ENCODE peak calls at places on chromosomes 16 and 17, in seven cellular contexts. X is activated B cell treated with CpG ODN at 0.5 μM for 24 hours, V is neural progenitor cell, E is choroid plexus epithelial cell, R is colonic mucosa, D is astrocyte of the spinal cord, A is ascending aorta. H is an unnamed sample.

GRCh38 chr17:40559954-40560591 is 5.2 kb downstream of the CCR7 start:
- DNase-seq in R (peak), X (peak), D (peak), V (peak), E (peak), A (peak), H (peak)

GRCh38 chr16:84489141-84489540 is 15.3 kb downstream of the MEAK7 start:
- DNase-seq in R (peak), D (no peak), E (no peak), X (no peak), A (no peak), V (no peak), H (no peak)

GRCh38 chr17:75398279-75398678 is 7.2 kb downstream of the GRB2 start:
- DNase-seq in E (no peak), X (no peak), A (no peak), R (no peak), V (no peak), D (no peak), H (no peak)

GRCh38 chr17:75605790-75606189 is 18.2 kb downstream of the MYO15B start:
- DNase-seq in A (no peak), V (no peak), X (no peak), D (no peak), E (no peak), R (no peak), H (peak)

GRCh38 chr16:89303604-89304003 is 86.1 kb downstream of the ZNF778 start:
- DNase-seq in V (no peak), R (no peak), E (no peak), A (no peak), X (no peak), D (no peak), H (no peak)

GRCh38 chr16:81444448-81445121 is at the start of gene CMIP:
- DNase-seq in R (peak), V (peak), E (peak), A (peak), D (peak), X (peak), H (peak)

GRCh38 chr17:8162997-8163977 is 539 bp upstream of the VAMP2 start:
- DNase-seq in A (no peak), D (no peak), X (no peak), E (no peak), V (peak), R (peak), H (peak)

GRCh38 chr16:51402785-51403184 is 251.7 kb upstream of the SALL1 start:
- DNase-seq in D (no peak), V (no peak), R (no peak), A (no peak), X (no peak), E (peak), H (no peak)

GRCh38 chr17:28145348-28145747 is 102.9 kb downstream of the NLK start:
- DNase-seq in R (no peak), E (peak), A (no peak), V (no peak), X (no peak), D (peak), H (no peak)

GRCh38 chr16:80527297-80527696 is 13.5 kb upstream of the DYNLRB2 start:
- DNase-seq in R (peak), D (peak), X (no peak), A (no peak), V (peak), E (peak), H (peak)

GRCh38 chr17:82933911-82934310 is 94.1 kb upstream of the ZNF750 start:
- DNase-seq in D (no peak), V (no peak), E (peak), R (no peak), A (peak), X (peak), H (no peak)
- TF ChIP-seq CTCF in D (peak), V (no peak), E (peak), R (no peak), A (no peak), X (no peak), H (no peak)

GRCh38 chr16:6611535-6611934 is 721.1 kb upstream of the RBFOX1 start:
- DNase-seq in E (no peak), A (no peak), V (peak), R (no peak), D (no peak), X (no peak), H (no peak)
- TF ChIP-seq CTCF in E (no peak), A (no peak), V (peak), R (no peak), D (no peak), X (no peak), H (no peak)

GRCh38 chr16:56343661-56344517 is 81.5 kb downstream of the AMFR start:
- DNase-seq in X (no peak), R (no peak), D (no peak), V (no peak), E (no peak), A (no peak), H (no peak)

GRCh38 chr16:56339431-56340195 is 85.7 kb downstream of the AMFR start:
- DNase-seq in A (no peak), E (no peak), D (no peak), R (no peak), V (no peak), X (no peak), H (no peak)

GRCh38 chr16:56340416-56340815 is 84.9 kb downstream of the AMFR start:
- DNase-seq in E (no peak), A (no peak), V (no peak), X (no peak), D (no peak), R (no peak), H (no peak)

GRCh38 chr16:56340864-56341365 is 84.4 kb downstream of the AMFR start:
- DNase-seq in E (no peak), R (no peak), X (no peak), A (no peak), V (no peak), D (no peak), H (no peak)

DNA sequence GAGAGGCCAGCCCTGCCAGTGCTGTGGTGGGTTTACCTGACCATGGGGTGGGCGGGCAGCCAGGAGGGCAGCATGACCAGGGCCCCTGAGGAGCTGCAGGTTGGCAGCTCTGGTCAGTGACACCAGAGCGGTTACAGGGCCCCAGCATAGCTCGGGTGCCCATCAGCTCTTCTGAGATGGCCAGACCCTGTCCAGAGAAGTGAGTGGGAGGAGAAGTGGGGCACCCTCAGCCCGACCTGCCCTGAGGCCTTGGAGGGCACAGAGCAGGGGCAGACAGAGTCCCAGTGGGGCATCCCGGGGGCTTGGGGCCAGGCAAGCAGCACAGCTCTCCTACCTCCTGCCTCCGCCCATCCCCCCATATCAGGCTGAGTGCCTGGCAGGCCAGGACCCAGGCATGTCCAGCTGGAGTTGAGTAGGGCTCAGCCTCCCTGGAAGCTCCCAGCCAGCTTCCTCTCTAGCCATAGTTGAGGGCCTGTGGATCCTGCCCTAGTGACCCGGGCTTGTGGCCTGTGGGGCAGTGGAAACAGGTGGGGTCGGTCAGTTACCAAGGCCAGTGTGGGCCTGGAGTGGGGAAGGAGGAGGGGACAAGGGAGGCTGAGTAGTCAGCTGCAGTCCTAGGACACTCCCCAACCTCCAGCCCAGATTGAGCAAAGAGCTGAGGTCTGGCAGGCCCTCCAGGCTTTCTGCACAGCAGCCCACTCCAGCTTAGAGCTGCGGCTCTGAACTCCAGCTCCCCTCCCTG is 83.5 kb downstream of the AMFR start:
- DNase-seq in X (no peak), A (no peak), V (no peak), R (no peak), E (peak), D (no peak), H (no peak)
- TF ChIP-seq CTCF in X (no peak), A (no peak), V (no peak), R (no peak), E (no peak), D (no peak), H (no peak)

DNA sequence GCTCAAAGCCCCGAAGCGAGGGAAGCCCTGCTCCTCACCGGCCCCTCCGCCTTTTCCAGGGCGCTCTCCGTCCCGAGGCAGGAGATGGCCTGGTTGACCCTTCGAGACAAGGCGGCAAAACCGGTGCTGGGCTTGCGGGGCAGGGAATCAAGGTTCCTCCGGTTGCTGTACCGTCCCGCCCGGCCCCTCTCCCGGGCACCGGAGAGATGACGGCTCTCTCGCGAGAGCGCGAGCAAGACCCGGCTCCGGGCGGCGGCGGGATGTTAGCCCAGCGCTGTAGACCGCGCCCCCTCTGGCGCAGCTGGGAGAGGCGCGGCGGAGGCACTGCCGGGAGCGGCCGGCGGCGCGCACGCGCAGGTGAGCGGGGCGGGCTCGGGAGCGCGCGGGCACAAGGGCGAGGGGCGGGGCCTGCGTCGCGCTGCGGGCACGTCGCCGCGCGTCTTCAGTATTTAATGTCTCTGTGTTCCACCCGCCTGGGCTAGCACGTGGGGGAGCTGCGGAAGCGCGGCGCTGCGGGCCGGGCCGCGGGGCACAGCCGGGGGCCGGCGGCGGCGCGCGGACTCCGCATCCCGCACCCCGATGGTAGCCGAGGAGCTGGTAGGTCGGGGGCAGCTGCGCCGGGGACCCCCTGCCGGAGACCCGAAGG is at the start of gene AKAP1:
- DNase-seq in E (peak), V (peak), R (peak), X (peak), D (peak), A (peak), H (peak)
- TF ChIP-seq CTCF in E (no peak), V (peak), R (no peak), X (no peak), D (no peak), A (peak), H (no peak)

GRCh38 chr16:183005-183404 is 2.7 kb downstream of the HBQ1 start:
- DNase-seq in R (no peak), D (no peak), A (no peak), V (no peak), X (no peak), E (no peak), H (no peak)

GRCh38 chr16:180101-180920 is at the start of gene HBQ1:
- DNase-seq in V (peak), D (peak), X (peak), E (peak), A (no peak), R (no peak), H (peak)

GRCh38 chr16:179431-179830 is 828 bp upstream of the HBQ1 start:
- DNase-seq in X (no peak), A (no peak), E (no peak), D (no peak), R (no peak), V (no peak), H (no peak)

GRCh38 chr16:180921-181667 is 835 bp downstream of the HBQ1 start:
- DNase-seq in E (peak), D (peak), R (peak), V (peak), A (peak), X (peak), H (peak)

DNA sequence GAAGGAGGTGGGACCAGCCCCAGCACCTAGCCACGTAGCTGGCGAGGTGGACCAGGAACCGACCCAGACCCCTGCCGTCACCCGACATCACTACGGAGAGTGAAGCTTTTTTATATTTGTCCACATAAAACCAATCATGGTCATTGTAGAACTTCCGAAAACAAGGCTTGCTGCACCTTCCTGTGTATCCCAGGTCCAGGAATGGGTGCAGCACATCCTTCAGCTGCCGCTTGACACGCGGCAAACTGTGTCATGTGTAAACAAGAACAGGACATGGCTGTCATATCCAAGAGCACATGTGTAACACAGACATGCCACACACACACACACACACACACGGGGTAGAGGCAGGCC is 1.4 kb downstream of the HBQ1 start:
- DNase-seq in D (peak), X (no peak), V (no peak), A (no peak), E (peak), R (no peak), H (no peak)
- TF ChIP-seq CTCF in D (no peak), X (no peak), V (peak), A (no peak), E (no peak), R (peak), H (no peak)

GRCh38 chr16:72198021-72198420 is 26.1 kb upstream of the PMFBP1 start:
- DNase-seq in A (no peak), R (no peak), E (peak), D (peak), X (no peak), V (no peak), H (no peak)

GRCh38 chr16:72198641-72199250 is 26.8 kb upstream of the PMFBP1 start:
- DNase-seq in V (no peak), R (no peak), E (no peak), D (no peak), X (no peak), A (no peak), H (no peak)

GRCh38 chr16:72191551-72191950 is 19.6 kb upstream of the PMFBP1 start:
- DNase-seq in V (no peak), D (no peak), E (peak), X (no peak), A (no peak), R (no peak), H (no peak)

GRCh38 chr16:72197556-72197955 is 25.6 kb upstream of the PMFBP1 start:
- DNase-seq in V (no peak), X (no peak), R (no peak), E (peak), D (no peak), A (no peak), H (no peak)

DNA sequence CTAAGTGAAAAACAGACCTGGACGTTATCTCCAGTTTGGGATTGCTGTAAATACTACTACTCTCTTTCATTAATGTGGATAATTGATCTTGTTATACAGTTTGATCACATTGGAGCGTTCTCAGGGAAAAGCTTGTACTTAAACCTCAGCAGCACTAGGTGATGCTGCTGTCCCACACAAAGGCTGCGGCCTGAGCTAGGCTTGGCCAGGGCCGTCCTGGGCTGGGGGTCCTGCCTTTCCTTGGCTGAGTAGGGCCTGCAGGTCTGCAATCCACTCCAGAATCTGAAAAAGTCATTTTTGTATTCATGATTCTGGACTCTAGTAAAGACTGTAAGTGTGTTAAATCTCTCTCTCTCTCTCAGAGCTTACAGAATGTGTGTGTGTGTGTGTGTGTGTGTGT is 23.7 kb upstream of the PMFBP1 start:
- DNase-seq in A (no peak), X (no peak), E (peak), R (no peak), D (no peak), V (peak), H (no peak)
- TF ChIP-seq CTCF in A (no peak), X (no peak), E (peak), R (no peak), D (no peak), V (peak), H (no peak)

GRCh38 chr17:17886747-17887146 is 50.0 kb upstream of the SREBF1 start:
- DNase-seq in E (no peak), X (no peak), D (no peak), R (no peak), A (no peak), V (no peak), H (no peak)

GRCh38 chr17:17887752-17888304 is 51.0 kb upstream of the SREBF1 start:
- DNase-seq in D (no peak), E (no peak), V (no peak), A (no peak), X (no peak), R (no peak), H (no peak)

GRCh38 chr17:17889922-17890321 is 53.1 kb upstream of the SREBF1 start:
- DNase-seq in E (no peak), A (no peak), V (no peak), R (no peak), D (no peak), X (no peak), H (no peak)

GRCh38 chr17:17888371-17888770 is 51.6 kb upstream of the SREBF1 start:
- DNase-seq in A (no peak), D (no peak), X (no peak), V (no peak), R (no peak), E (no peak), H (no peak)

DNA sequence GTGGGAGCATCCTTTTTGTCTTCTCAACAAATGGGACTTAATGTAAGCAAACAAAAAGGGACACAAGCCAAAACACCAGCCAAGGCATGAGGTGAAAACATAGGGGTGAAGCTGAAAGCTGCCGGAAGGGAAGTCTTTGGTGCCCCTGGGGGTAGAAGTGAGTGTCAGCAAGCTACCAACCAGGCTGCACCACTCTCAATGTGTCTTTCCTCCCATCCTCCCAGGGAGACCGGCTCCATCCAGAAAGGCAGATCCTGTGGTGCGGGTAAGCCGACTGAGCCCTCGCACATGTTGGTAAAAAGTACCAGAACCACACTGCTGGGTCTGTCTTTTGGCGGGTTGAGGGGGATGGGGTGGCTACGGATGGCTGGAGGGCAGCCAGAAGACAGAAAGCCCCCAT is 52.0 kb upstream of the SREBF1 start:
- DNase-seq in E (no peak), A (no peak), R (no peak), V (peak), X (no peak), D (no peak), H (no peak)
- TF ChIP-seq CTCF in E (peak), A (no peak), R (no peak), V (peak), X (no peak), D (peak), H (peak)

GRCh38 chr16:53041196-53041977 is 11.3 kb downstream of the CHD9NB start:
- DNase-seq in E (peak), R (no peak), D (peak), X (no peak), A (no peak), V (peak), H (no peak)

GRCh38 chr16:53040788-53041187 is 11.9 kb downstream of the CHD9NB start:
- DNase-seq in V (no peak), E (no peak), A (no peak), R (no peak), D (no peak), X (no peak), H (no peak)

GRCh38 chr16:53043462-53043861 is 9.2 kb downstream of the CHD9NB start:
- DNase-seq in X (no peak), V (peak), A (no peak), E (peak), D (no peak), R (peak), H (no peak)

GRCh38 chr16:53043986-53044571 is 8.6 kb downstream of the CHD9NB start:
- DNase-seq in D (peak), A (no peak), V (peak), E (peak), X (no peak), R (peak), H (no peak)

DNA sequence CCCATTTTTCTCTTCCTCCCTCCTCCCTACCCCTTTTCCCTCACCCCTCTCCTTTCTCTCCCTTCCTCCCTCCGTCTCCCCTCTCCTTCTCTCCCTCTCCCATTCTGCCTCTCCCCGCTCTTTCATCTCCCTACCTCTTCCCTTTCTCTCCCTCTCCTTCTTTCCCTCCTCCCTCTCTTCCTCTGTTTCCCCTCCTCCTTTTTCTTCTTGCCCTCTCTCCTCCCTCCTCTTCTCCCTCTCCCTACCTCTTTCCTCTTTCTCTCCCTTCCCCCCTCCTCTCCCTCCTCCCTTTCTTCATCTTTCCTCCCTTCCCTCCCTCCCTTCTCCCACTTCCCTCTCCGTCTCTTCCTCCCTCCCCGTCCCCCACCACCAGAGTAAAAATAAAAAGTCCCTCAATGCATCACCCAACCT is 10.5 kb downstream of the CHD9NB start:
- DNase-seq in V (no peak), X (no peak), A (no peak), E (no peak), R (no peak), D (no peak), H (no peak)
- TF ChIP-seq CTCF in V (no peak), X (no peak), A (no peak), E (no peak), R (no peak), D (no peak), H (no peak)

H was measured in GM06990.